ENCODE peak calls at places on chromosomes 3 and 15, in four cellular contexts. A is cardiac muscle cell, C is A549, Q is PC-9. F is an unnamed sample.

GRCh38 chr3:16828815-16829214 is 55.9 kb upstream of the PLCL2 start:
- DNase-seq in Q (peak; percentile 8), A (peak; percentile 56), C (peak; percentile 58), F (peak; percentile 39)

GRCh38 chr3:136624894-136625815 is 127.0 kb downstream of the STAG1 start:
- DNase-seq in Q (peak; percentile 55), C (peak; percentile 60), A (peak; percentile 3), F (no peak)

GRCh38 chr3:133591271-133591742 is 17.8 kb downstream of the CDV3 start:
- DNase-seq in A (no peak), Q (peak; percentile 51), C (no peak), F (no peak)

GRCh38 chr3:10762611-10763247 is 53.3 kb upstream of the SLC6A11 start:
- DNase-seq in Q (no peak), C (no peak), A (no peak), F (no peak)

GRCh38 chr3:67819447-67819846 is 165.0 kb upstream of the SUCLG2 start:
- DNase-seq in A (peak; percentile 42), Q (no peak), C (peak; percentile 4), F (no peak)

GRCh38 chr3:62678841-62679240 is 196.4 kb downstream of the CADPS start:
- DNase-seq in Q (no peak), A (no peak), C (no peak), F (no peak)

GRCh38 chr15:60605879-60606304 is 127.0 kb upstream of the ICE2 start:
- DNase-seq in C (no peak), Q (no peak), A (no peak), F (no peak)

GRCh38 chr3:129503387-129504010 is 24.9 kb upstream of the RHO start:
- DNase-seq in C (no peak), A (no peak), Q (no peak), F (no peak)

GRCh38 chr15:93063796-93064690 is 25.0 kb downstream of the RGMA start:
- DNase-seq in A (no peak), C (no peak), Q (no peak), F (no peak)

GRCh38 chr15:25239471-25240345 is 199.1 kb downstream of the UBE3A start:
- DNase-seq in A (no peak), Q (no peak), C (no peak), F (no peak)

GRCh38 chr3:185764168-185764988 is 60.5 kb downstream of the IGF2BP2 start:
- DNase-seq in A (no peak), Q (no peak), C (no peak), F (no peak)

GRCh38 chr3:60125686-60126085 is 1075.9 kb upstream of the CFAP20DC start:
- DNase-seq in Q (no peak), A (no peak), C (no peak), F (no peak)

GRCh38 chr15:73632670-73633058 is 525 bp downstream of the NPTN start:
- DNase-seq in C (no peak), Q (no peak), A (peak; percentile 40), F (no peak)

GRCh38 chr15:73630030-73630429 is 3.2 kb downstream of the NPTN start:
- DNase-seq in A (no peak), Q (no peak), C (no peak), F (no peak)

GRCh38 chr15:73631915-73632669 is 1.1 kb downstream of the NPTN start:
- DNase-seq in Q (peak; percentile 18), C (peak; percentile 26), A (peak; percentile 79), F (peak; percentile 43)

GRCh38 chr15:73628976-73629854 is 4.0 kb downstream of the NPTN start:
- DNase-seq in Q (no peak), A (peak; percentile 31), C (no peak), F (no peak)

DNA sequence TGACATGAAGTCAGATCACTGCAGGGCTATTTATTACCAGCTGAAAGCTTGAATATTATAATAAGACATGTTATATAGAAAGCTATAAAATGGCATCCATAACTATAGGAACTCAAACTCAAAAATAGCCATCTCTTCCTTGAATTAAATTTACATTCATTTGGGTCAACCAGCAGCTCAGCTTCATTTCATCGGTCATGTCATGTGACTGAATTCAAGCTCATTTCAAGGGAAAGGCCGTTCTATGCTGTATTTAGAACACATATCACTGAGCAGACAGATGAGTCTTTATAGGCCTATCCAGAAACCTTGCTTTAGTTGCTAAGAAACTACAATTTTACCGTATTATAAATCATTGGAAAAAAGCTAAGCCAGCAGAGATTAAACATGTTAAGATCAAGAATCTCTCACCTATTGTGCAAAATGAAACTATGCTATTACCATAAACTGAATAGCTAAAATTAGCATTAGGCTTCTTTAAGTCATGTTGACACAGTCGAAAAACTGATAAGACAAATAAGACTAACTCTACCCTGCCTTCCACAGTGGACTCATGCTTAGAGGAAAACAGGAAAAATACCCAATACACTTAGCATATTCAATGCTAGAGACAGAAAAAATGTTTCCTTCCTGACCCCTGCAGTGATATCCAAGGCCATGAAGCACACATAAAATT is 2.3 kb downstream of the NPTN start:
- DNase-seq in Q (no peak), C (no peak), A (no peak), F (no peak)
- H3K4me3 ChIP-seq in Q (peak overlapping the region; percentile 82), C (no peak overlapping the region), A (peak overlapping the region; percentile 84), F (no peak overlapping the region)

GRCh38 chr3:125039897-125040175 is 16.0 kb downstream of the HEG1 start:
- DNase-seq in C (no peak), Q (no peak), A (no peak), F (no peak)

GRCh38 chr3:125045965-125046364 is 9.8 kb downstream of the HEG1 start:
- DNase-seq in Q (no peak), A (no peak), C (no peak), F (peak; percentile 59)

GRCh38 chr3:125045194-125045593 is 10.6 kb downstream of the HEG1 start:
- DNase-seq in Q (no peak), A (no peak), C (no peak), F (no peak)

GRCh38 chr3:125043599-125044151 is 12.1 kb downstream of the HEG1 start:
- DNase-seq in C (no peak), Q (no peak), A (peak; percentile 64), F (no peak)

DNA sequence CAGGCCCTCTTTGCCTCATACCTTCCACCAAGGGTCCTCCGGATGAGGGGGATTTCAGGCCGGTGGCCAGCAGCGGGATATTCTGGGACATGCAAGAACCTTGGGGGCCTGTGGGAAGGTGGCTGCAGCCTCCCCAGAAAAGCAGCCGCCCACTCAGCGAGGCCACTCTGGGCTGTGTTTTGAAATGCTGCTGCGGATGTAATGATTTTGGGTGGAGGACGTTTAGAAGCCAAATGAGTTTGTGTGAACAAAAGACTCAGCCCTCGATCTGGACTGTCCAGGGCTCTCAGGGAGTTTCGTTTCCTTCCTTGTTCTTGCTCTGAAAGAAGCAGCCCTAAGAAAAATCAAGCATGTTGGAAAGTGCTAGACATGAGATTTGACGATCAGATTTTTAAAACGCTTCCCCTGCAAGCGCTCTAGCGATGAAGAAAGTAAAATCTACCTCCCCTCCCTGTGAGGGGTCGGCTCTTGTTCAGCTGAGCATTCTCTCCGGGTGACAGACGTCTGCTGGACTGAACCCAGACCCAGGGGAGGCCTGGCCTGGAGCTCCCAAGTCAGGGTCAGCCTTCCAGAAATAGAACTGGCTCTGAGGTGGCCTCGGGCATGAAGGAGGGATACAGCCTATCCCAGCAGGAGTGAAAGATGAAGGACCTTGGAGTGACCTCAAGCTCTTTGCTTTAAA is 12.9 kb downstream of the HEG1 start:
- DNase-seq in Q (no peak), C (no peak), A (peak; percentile 89), F (no peak)
- H3K27ac ChIP-seq in Q (no peak overlapping the region), C (no peak overlapping the region), A (peak overlapping the region; percentile 96), F (no peak overlapping the region)

GRCh38 chr3:127734181-127734720 is 61.5 kb downstream of the ABTB1 start:
- DNase-seq in A (no peak), C (no peak), Q (no peak), F (no peak)
- H3K4me3 ChIP-seq in A (no peak overlapping the region), C (no peak overlapping the region), Q (no peak overlapping the region), F (no peak overlapping the region)

DNA sequence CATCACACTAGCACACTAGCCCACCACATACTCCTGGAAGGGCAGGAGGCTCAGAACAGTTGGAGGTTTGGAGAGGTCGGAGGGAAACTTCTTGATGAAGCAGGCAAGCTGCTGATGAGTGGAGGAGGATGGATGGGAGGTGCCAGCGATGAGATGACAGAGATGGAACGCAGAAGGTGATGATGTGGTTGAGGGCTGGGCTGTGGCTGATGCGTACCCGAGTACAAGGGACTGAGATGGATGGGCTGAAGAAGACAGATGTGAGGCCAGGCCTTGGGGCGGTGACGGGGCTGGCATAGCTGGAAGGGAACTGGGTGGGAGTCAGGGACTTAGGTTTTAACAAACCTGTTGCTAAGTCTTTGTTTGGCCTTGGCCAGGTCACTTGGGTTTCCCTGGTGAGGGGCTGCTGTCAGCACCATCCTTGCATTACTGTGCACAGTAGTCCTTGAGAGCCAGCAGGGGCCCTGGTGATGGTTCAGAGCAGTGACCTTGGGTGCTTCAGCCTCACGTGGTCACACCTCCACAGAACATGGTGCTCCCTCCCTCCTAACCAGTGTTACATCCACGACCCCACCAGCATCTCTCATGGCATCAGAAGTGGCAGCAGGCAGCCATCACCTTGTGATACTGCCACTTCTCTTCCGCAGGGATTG is 164.5 kb downstream of the SLCO3A1 start:
- DNase-seq in C (no peak), A (peak; percentile 39), Q (no peak), F (no peak)
- H3K27ac ChIP-seq in C (no peak overlapping the region), A (no peak overlapping the region), Q (no peak overlapping the region), F (no peak overlapping the region)

F was measured in SJSA1.